ENCODE peak calls at places on chromosomes 5 and 9, in nine cellular contexts. U, Z, B, D, S, G, F, T and N are unnamed samples.

GRCh38 chr9:129318121-129319075 is 140.3 kb upstream of the IER5L start:
- DNase-seq in U (no peak), G (peak), T (no peak), D (no peak), F (no peak), S (no peak), Z (no peak), B (no peak), N (no peak)

GRCh38 chr9:13358128-13358527 is 78.6 kb upstream of the MPDZ start:
- DNase-seq in T (no peak), F (no peak), S (peak), D (no peak), B (peak), U (no peak), G (no peak), Z (no peak), N (no peak)

GRCh38 chr5:142571921-142572320 is 114.0 kb downstream of the FGF1 start:
- DNase-seq in U (no peak), Z (no peak), S (no peak), F (no peak), D (no peak), B (no peak), T (no peak), G (no peak), N (no peak)

GRCh38 chr9:93205896-93206575 is 22.1 kb downstream of the WNK2 start:
- DNase-seq in F (no peak), D (peak), U (no peak), B (no peak), G (no peak), T (no peak), S (no peak), Z (no peak), N (no peak)

GRCh38 chr5:159091596-159091995 is 8.1 kb downstream of the EBF1 start:
- DNase-seq in T (no peak), G (no peak), B (no peak), U (no peak), F (no peak), D (no peak), S (no peak), Z (no peak), N (no peak)

GRCh38 chr5:68554566-68555279 is 339.2 kb downstream of the PIK3R1 start:
- DNase-seq in B (peak), D (no peak), U (no peak), S (peak), T (no peak), Z (no peak), F (peak), G (peak), N (no peak)

GRCh38 chr9:128067898-128068655 is at the start of gene SLC25A25:
- DNase-seq in B (peak), G (peak), U (peak), D (peak), F (peak), S (peak), T (peak), Z (peak), N (peak)

GRCh38 chr5:98403131-98403530 is 370.3 kb upstream of the RGMB start:
- DNase-seq in S (no peak), G (no peak), D (no peak), Z (no peak), T (no peak), U (no peak), F (no peak), B (no peak), N (no peak)

GRCh38 chr5:83924171-83924570 is 203.5 kb upstream of the HAPLN1 start:
- DNase-seq in G (no peak), Z (no peak), F (no peak), T (no peak), D (no peak), S (peak), B (peak), U (no peak), N (no peak)

GRCh38 chr9:121568541-121569265 is 69.1 kb upstream of the GGTA1 start:
- DNase-seq in Z (no peak), T (no peak), F (peak), S (no peak), D (no peak), G (no peak), B (no peak), U (no peak), N (no peak)

GRCh38 chr9:134964271-134964670 is 46.6 kb upstream of the FCN1 start:
- DNase-seq in D (peak), S (no peak), F (no peak), G (peak), Z (no peak), B (no peak), T (no peak), U (no peak), N (no peak)

GRCh38 chr5:76818844-76819831 is at the start of gene F2RL1:
- DNase-seq in D (peak), Z (peak), F (peak), T (no peak), G (peak), B (peak), S (peak), U (no peak), N (no peak)

GRCh38 chr5:67361932-67362729 is 165.5 kb upstream of the CD180 start:
- DNase-seq in G (no peak), F (no peak), D (no peak), T (no peak), Z (no peak), B (peak), U (no peak), S (peak), N (peak)

GRCh38 chr5:37840036-37840909 is at the start of gene GDNF:
- DNase-seq in S (no peak), G (peak), F (peak), B (peak), U (no peak), T (no peak), Z (peak), D (no peak), N (no peak)

GRCh38 chr9:134209731-134210311 is 45.5 kb upstream of the RNU6ATAC start:
- DNase-seq in T (no peak), U (no peak), Z (no peak), B (no peak), S (no peak), G (no peak), D (peak), F (no peak), N (no peak)

GRCh38 chr9:110626109-110626829 is 42.3 kb upstream of the MUSK start:
- DNase-seq in Z (peak), D (no peak), T (no peak), F (no peak), S (peak), U (no peak), G (no peak), B (peak), N (no peak)

GRCh38 chr9:130919559-130920145 is 19.4 kb downstream of the FIBCD1 start:
- DNase-seq in B (no peak), S (no peak), D (no peak), G (no peak), T (no peak), Z (no peak), F (no peak), U (no peak), N (no peak)

GRCh38 chr5:136749016-136749415 is 383.7 kb upstream of the TRPC7 start:
- DNase-seq in Z (no peak), F (no peak), D (no peak), G (no peak), T (no peak), U (no peak), S (peak), B (no peak), N (no peak)

GRCh38 chr5:72503888-72504491 is 3.2 kb downstream of the ZNF366 start:
- DNase-seq in B (peak), S (peak), F (no peak), T (no peak), D (no peak), Z (no peak), G (no peak), U (no peak), N (no peak)

GRCh38 chr5:141484499-141485304 is at the start of gene PCDHGC4:
- DNase-seq in T (no peak), D (no peak), Z (peak), G (no peak), B (no peak), S (no peak), F (no peak), U (no peak), N (no peak)

GRCh38 chr5:126846756-126847155 is 69.8 kb downstream of the LMNB1 start:
- DNase-seq in G (peak), F (no peak), S (no peak), Z (no peak), B (no peak), T (no peak), D (no peak), U (no peak), N (no peak)

GRCh38 chr5:167072225-167072624 is 1219.2 kb upstream of the WWC1 start:
- DNase-seq in U (no peak), T (no peak), B (no peak), G (no peak), Z (no peak), S (no peak), D (no peak), F (peak), N (no peak)

GRCh38 chr5:5025774-5026406 is 114.2 kb upstream of the ADAMTS16 start:
- DNase-seq in T (no peak), F (no peak), Z (no peak), G (no peak), S (no peak), D (no peak), U (peak), B (no peak), N (peak)
- H3K4me3 ChIP-seq in T (no peak), F (no peak), Z (no peak), G (no peak), S (no peak), D (peak), U (no peak), B (no peak), N (peak)

DNA sequence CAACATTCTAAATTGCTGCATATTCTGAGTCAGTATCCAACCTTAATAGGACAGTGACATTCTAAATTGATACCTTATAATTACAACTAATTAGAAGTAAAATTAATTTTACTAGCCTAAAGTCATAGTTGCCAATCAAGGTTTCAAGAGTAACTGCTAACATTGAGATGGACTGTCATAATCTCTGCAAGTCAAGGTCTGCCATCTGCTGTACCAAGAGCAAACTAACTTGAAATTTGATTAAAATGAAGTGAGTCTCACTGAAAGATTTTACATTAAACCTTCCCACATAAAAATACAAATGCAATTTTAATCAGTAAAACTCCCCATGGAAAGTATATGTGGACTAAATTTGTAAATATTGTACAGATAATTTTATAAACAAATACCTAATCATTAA is 235.3 kb downstream of the PRDM9 start:
- DNase-seq in Z (no peak), U (no peak), F (no peak), S (no peak), B (no peak), D (no peak), G (no peak), T (no peak), N (no peak)
- TF ChIP-seq CTCF in Z (no peak), U (no peak), F (no peak), S (no peak), B (no peak), D (peak), G (peak), T (no peak), N (peak)

GRCh38 chr9:113011911-113012381 is at the start of gene ZNF883:
- DNase-seq in B (peak), S (peak), U (no peak), D (no peak), F (peak), T (no peak), G (peak), Z (peak), N (peak)
- H3K4me3 ChIP-seq in B (peak), S (peak), U (no peak), D (peak), F (peak), T (peak), G (peak), Z (no peak), N (peak)

DNA sequence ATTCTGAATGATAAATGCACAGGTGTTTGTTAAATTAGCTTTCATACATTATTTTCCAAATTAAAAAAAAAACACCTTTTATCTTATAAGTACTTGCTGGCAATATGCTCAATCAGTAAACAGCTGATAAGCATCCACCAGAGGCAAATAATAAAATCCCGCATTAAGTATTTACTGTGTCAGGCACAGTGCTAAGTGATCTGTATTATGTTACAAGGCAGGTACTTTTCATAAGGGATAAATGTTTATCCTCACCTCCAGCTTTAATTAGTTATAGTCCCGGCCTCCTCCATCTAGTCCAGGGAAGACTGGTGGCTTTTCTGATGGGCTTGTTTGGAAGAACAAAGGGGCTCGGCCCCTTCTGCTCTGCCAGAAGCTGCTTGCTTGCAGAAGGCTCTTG is 40.1 kb downstream of the PFDN1 start:
- DNase-seq in T (no peak), D (no peak), Z (no peak), G (no peak), F (no peak), B (no peak), U (no peak), S (no peak), N (no peak)
- TF ChIP-seq CTCF in T (no peak), D (no peak), Z (no peak), G (no peak), F (no peak), B (no peak), U (no peak), S (no peak), N (no peak)

GRCh38 chr9:87706066-87706739 is 19.7 kb upstream of the CTSL start:
- DNase-seq in B (no peak), G (no peak), D (no peak), Z (no peak), S (no peak), F (no peak), T (no peak), U (no peak), N (no peak)
- H3K4me3 ChIP-seq in B (no peak), G (no peak), D (no peak), Z (no peak), S (no peak), F (no peak), T (no peak), U (no peak), N (no peak)

DNA sequence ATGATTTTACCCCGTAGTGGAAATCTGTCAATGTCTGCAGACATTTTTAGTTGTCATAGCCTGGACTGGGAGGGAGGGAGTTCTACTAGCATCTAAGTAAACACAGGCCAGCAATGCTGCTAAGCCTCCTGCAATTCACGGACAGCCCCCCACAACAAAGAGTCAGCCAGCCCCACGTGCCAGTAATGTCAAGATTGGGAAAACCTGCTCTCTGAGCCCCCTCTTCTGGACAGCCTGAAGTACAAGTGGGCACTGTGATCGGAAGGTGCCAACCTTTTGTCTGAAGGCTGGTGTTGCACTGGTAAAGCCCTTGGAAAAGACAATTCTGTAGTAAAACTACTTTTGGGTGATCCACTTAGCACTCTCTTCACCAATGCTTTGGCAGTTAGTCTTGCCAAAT is 154.5 kb downstream of the TARS1 start:
- DNase-seq in Z (no peak), D (no peak), F (no peak), G (no peak), S (no peak), T (no peak), U (no peak), B (no peak), N (no peak)
- TF ChIP-seq CTCF in Z (no peak), D (no peak), F (no peak), G (no peak), S (no peak), T (no peak), U (no peak), B (no peak), N (no peak)

GRCh38 chr9:97855899-97856298 is 2.9 kb downstream of the FOXE1 start:
- DNase-seq in F (no peak), B (no peak), U (no peak), G (no peak), T (no peak), Z (no peak), S (no peak), D (no peak), N (no peak)

GRCh38 chr9:97853056-97853843 is at the start of gene FOXE1:
- DNase-seq in D (no peak), T (no peak), Z (no peak), B (no peak), S (no peak), G (peak), U (no peak), F (no peak), N (no peak)

GRCh38 chr9:97855486-97855875 is 2.5 kb downstream of the FOXE1 start:
- DNase-seq in F (no peak), D (no peak), G (no peak), T (no peak), U (no peak), Z (no peak), B (no peak), S (no peak), N (no peak)

GRCh38 chr9:97853844-97854695 is 1.0 kb downstream of the FOXE1 start:
- DNase-seq in B (no peak), S (no peak), U (no peak), T (no peak), Z (peak), D (no peak), G (peak), F (no peak), N (no peak)

DNA sequence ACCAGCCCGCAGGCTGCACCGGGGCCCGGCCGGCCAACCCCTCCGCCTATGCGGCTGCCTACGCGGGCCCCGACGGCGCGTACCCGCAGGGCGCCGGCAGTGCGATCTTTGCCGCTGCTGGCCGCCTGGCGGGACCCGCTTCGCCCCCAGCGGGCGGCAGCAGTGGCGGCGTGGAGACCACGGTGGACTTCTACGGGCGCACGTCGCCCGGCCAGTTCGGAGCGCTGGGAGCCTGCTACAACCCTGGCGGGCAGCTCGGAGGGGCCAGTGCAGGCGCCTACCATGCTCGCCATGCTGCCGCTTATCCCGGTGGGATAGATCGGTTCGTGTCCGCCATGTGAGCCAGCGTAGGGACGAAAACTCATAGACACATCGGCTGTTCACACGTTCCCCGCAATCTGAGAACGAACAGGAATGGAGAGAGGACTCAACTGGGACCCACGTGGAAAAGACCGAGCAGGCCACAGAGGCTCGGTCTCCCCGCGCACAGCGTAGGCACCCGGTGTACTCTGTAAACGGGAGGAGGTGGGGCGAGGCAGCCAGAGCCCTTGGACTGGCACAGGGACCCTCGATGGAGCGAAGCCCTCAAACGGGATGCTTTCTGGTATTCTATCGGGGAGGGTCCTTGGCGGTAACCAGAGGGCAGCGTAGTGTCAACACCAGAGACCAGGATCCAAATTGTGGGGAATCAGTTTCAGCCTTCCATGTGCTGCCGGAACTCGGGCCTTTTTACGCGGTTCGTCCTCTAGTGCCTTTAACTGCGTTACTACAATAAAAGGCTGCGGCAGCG is 1.9 kb downstream of the FOXE1 start:
- DNase-seq in S (no peak), G (no peak), Z (no peak), F (no peak), T (no peak), D (no peak), U (no peak), B (no peak), N (no peak)
- H3K4me3 ChIP-seq in S (no peak), G (no peak), Z (no peak), F (peak), T (peak), D (peak), U (no peak), B (no peak), N (peak)

GRCh38 chr5:125439243-125439642 is 692.8 kb upstream of the ZNF608 start:
- DNase-seq in U (no peak), T (no peak), S (no peak), B (no peak), Z (no peak), G (no peak), F (no peak), D (no peak), N (no peak)

GRCh38 chr5:125440905-125441304 is 694.5 kb upstream of the ZNF608 start:
- DNase-seq in S (no peak), D (no peak), Z (no peak), G (no peak), T (no peak), B (no peak), F (no peak), U (no peak), N (no peak)
- TF ChIP-seq CTCF in S (no peak), D (no peak), Z (no peak), G (no peak), T (no peak), B (no peak), F (no peak), U (no peak), N (no peak)

GRCh38 chr9:32384002-32384363 is 460 bp upstream of the ACO1 start:
- DNase-seq in S (no peak), F (no peak), Z (no peak), T (no peak), G (peak), B (no peak), D (no peak), U (no peak), N (no peak)
- H3K4me3 ChIP-seq in S (peak), F (peak), Z (peak), T (peak), G (peak), B (peak), D (peak), U (peak), N (peak)